ENCODE peak calls at places on chromosomes 6 and 20, in ten cellular contexts. A is AG10803, E is D341Med, J is RPMI7951, U is SHP77, C is EH, M is amniotic epithelial cell, Q is brain microvascular endothelial cell, X is iris pigment epithelial cell, I is GM10248. G is an unnamed sample.

GRCh38 chr20:38725959-38726848 is 1.9 kb downstream of the SLC32A1 start:
- DNase-seq in A (peak; percentile 8), U (peak; percentile 6), M (no peak), J (peak; percentile 49), C (peak; percentile 32), X (no peak), Q (no peak), I (peak; percentile 67), E (peak; percentile 81), G (no peak)

GRCh38 chr6:119034827-119035458 is 43.5 kb downstream of the FAM184A start:
- DNase-seq in M (peak; percentile 1), Q (no peak), C (no peak), E (no peak), I (no peak), A (no peak), X (no peak), U (no peak), J (no peak), G (no peak)

GRCh38 chr6:44512868-44513641 is 125.5 kb downstream of the CDC5L start:
- DNase-seq in J (peak; percentile 59), U (no peak), I (no peak), Q (no peak), X (no peak), C (peak; percentile 18), E (no peak), A (peak; percentile 51), M (peak; percentile 7), G (no peak)

GRCh38 chr6:39342692-39343460 is 20.4 kb upstream of the KCNK16 start:
- DNase-seq in E (no peak), X (no peak), Q (no peak), U (peak; percentile 16), A (no peak), I (peak; percentile 42), M (no peak), C (no peak), J (no peak), G (no peak)

GRCh38 chr20:46355778-46356177 is 47.5 kb upstream of the CDH22 start:
- DNase-seq in Q (no peak), J (no peak), I (no peak), X (no peak), E (no peak), A (no peak), C (no peak), U (no peak), M (no peak), G (no peak)

GRCh38 chr6:113697642-113698410 is 159.3 kb upstream of the MARCKS start:
- DNase-seq in X (peak; percentile 97), I (no peak), M (peak; percentile 94), Q (peak; percentile 68), E (no peak), U (no peak), C (peak; percentile 91), A (peak; percentile 94), J (peak; percentile 89), G (peak; percentile 79)

GRCh38 chr6:77466055-77467028 is 3.1 kb upstream of the HTR1B start:
- DNase-seq in I (peak; percentile 40), A (peak; percentile 70), X (peak; percentile 79), M (peak; percentile 79), E (peak; percentile 62), J (peak; percentile 78), Q (peak; percentile 81), C (peak; percentile 70), U (peak; percentile 43), G (no peak)

GRCh38 chr6:105015482-105015881 is 58.6 kb downstream of the LIN28B start:
- DNase-seq in M (peak; percentile 82), Q (no peak), J (no peak), E (no peak), C (peak; percentile 67), I (no peak), U (no peak), A (peak; percentile 68), X (peak; percentile 81), G (no peak)

GRCh38 chr20:10924628-10925266 is 250.9 kb upstream of the JAG1 start:
- DNase-seq in U (no peak), X (peak; percentile 91), J (no peak), Q (peak; percentile 60), M (peak; percentile 93), C (peak; percentile 97), E (no peak), A (peak; percentile 95), I (no peak), G (peak; percentile 85)

GRCh38 chr20:17969884-17970409 is 1.1 kb downstream of the MGME1 start:
- DNase-seq in M (peak; percentile 62), X (peak; percentile 77), J (peak; percentile 86), Q (peak; percentile 61), I (peak; percentile 49), E (no peak), U (peak; percentile 26), C (peak; percentile 65), A (peak; percentile 57), G (no peak)

GRCh38 chr6:152323376-152323775 is 313.8 kb downstream of the SYNE1 start:
- DNase-seq in M (no peak), A (no peak), U (no peak), I (no peak), C (no peak), X (no peak), E (no peak), J (no peak), Q (no peak), G (no peak)

GRCh38 chr6:109083657-109084056 is 11.0 kb downstream of the SESN1 start:
- DNase-seq in I (no peak), M (no peak), A (no peak), E (no peak), C (no peak), J (no peak), X (no peak), Q (no peak), U (no peak), G (no peak)

GRCh38 chr20:10790013-10790412 is 116.2 kb upstream of the JAG1 start:
- DNase-seq in Q (no peak), J (no peak), X (no peak), M (peak; percentile 16), E (no peak), C (no peak), A (no peak), I (no peak), U (peak; percentile 93), G (no peak)

GRCh38 chr6:147055821-147056392 is 148.3 kb upstream of the STXBP5 start:
- DNase-seq in Q (no peak), U (no peak), A (no peak), C (no peak), I (no peak), J (no peak), X (no peak), M (no peak), E (no peak), G (no peak)

GRCh38 chr6:162683135-162683534 is 44.4 kb downstream of the PRKN start:
- DNase-seq in Q (no peak), A (no peak), J (no peak), U (no peak), E (no peak), I (no peak), M (no peak), X (no peak), C (no peak), G (no peak)

GRCh38 chr6:135935951-135936601 is 84.6 kb downstream of the PDE7B start:
- DNase-seq in U (peak; percentile 33), X (peak; percentile 84), A (peak; percentile 60), M (peak; percentile 56), Q (peak; percentile 78), J (peak; percentile 81), E (no peak), I (no peak), C (peak; percentile 88), G (peak; percentile 77)

GRCh38 chr20:54209216-54209813 is 1.4 kb downstream of the PFDN4 start:
- DNase-seq in Q (no peak), A (no peak), M (no peak), E (no peak), U (no peak), C (no peak), I (no peak), J (no peak), X (no peak), G (no peak)

GRCh38 chr20:63549679-63550282 is 2.2 kb upstream of the SRMS start:
- DNase-seq in E (no peak), Q (no peak), X (no peak), J (no peak), C (no peak), U (no peak), I (no peak), M (no peak), A (no peak), G (no peak)

GRCh38 chr6:108127826-108128225 is 38.0 kb upstream of the NR2E1 start:
- DNase-seq in A (no peak), M (no peak), C (peak; percentile 38), U (peak; percentile 31), I (no peak), Q (peak; percentile 91), J (peak; percentile 51), E (no peak), X (no peak), G (no peak)

GRCh38 chr6:30879684-30880427 is 4.5 kb upstream of the DDR1 start:
- DNase-seq in I (no peak), C (no peak), E (no peak), U (no peak), M (no peak), Q (no peak), A (no peak), J (no peak), X (no peak), G (no peak)

GRCh38 chr6:52116605-52116948 is 29.2 kb upstream of the PKHD1 start:
- DNase-seq in U (no peak), M (no peak), E (no peak), Q (no peak), X (no peak), J (no peak), I (no peak), A (no peak), C (no peak), G (no peak)

GRCh38 chr6:144360401-144360800 is 75.3 kb downstream of the UTRN start:
- DNase-seq in C (peak; percentile 74), I (no peak), A (no peak), Q (no peak), X (no peak), M (no peak), U (no peak), E (no peak), J (peak; percentile 90), G (no peak)

GRCh38 chr6:11432713-11433450 is 104.7 kb upstream of the TMEM170B start:
- DNase-seq in I (no peak), A (peak; percentile 90), M (peak; percentile 83), E (no peak), U (no peak), X (peak; percentile 82), Q (peak; percentile 32), J (peak; percentile 78), C (peak; percentile 96), G (no peak)

GRCh38 chr20:37484386-37484785 is 36.7 kb upstream of the NNAT start:
- DNase-seq in C (no peak), X (no peak), A (no peak), U (no peak), I (no peak), J (no peak), E (no peak), M (peak; percentile 8), Q (no peak), G (no peak)

GRCh38 chr6:43761666-43762409 is 8.2 kb upstream of the VEGFA start:
- DNase-seq in A (no peak), X (no peak), E (no peak), M (no peak), C (no peak), I (no peak), J (no peak), Q (no peak), U (no peak), G (no peak)

GRCh38 chr6:13395272-13396237 is 67.2 kb upstream of the TBC1D7 start:
- DNase-seq in Q (peak; percentile 87), X (peak; percentile 92), U (peak; percentile 43), J (peak; percentile 68), C (peak; percentile 74), A (peak; percentile 79), I (peak; percentile 62), E (peak; percentile 66), M (peak; percentile 98), G (peak; percentile 50)

GRCh38 chr20:52340036-52340634 is 148.6 kb upstream of the ZFP64 start:
- DNase-seq in I (no peak), M (peak; percentile 1), U (peak; percentile 74), J (peak; percentile 58), Q (no peak), X (peak; percentile 4), C (peak; percentile 4), E (peak; percentile 26), A (peak; percentile 1), G (no peak)

GRCh38 chr6:53066874-53067273 is 1.7 kb downstream of the FBXO9 start:
- DNase-seq in I (no peak), M (no peak), C (no peak), X (no peak), Q (no peak), U (no peak), A (no peak), E (no peak), J (no peak), G (no peak)